ENCODE peak calls at places on chromosomes 11 and 22, in four cellular contexts. One of them, this sample, is unnamed. For H3K27me3, the result is how much of the 10 kb centered on the place peaks cover.

GRCh38 chr11:134544095-134544815 is 132.2 kb upstream of the B3GAT1 start:
- DNase-seq in fibroblast of lung: no peak
- DNase-seq in uterus: no peak
- DNase-seq in PC-9: no peak
- DNase-seq in this sample: no peak

GRCh38 chr11:65585396-65586246 is 9.8 kb downstream of the EHBP1L1 start:
- DNase-seq in PC-9: no peak
- DNase-seq in fibroblast of lung: no peak
- DNase-seq in uterus: no peak
- DNase-seq in this sample: no peak

GRCh38 chr11:100646545-100646944 is 40.5 kb upstream of the ARHGAP42 start:
- DNase-seq in fibroblast of lung: no peak
- DNase-seq in uterus: no peak
- DNase-seq in PC-9: no peak
- DNase-seq in this sample: no peak

GRCh38 chr11:120295110-120295509 is 30.0 kb upstream of the TLCD5 start:
- DNase-seq in PC-9: peak
- DNase-seq in fibroblast of lung: peak
- DNase-seq in uterus: no peak
- DNase-seq in this sample: no peak

GRCh38 chr11:20451568-20451967 is 64.1 kb downstream of the PRMT3 start:
- DNase-seq in PC-9: no peak
- DNase-seq in uterus: no peak
- DNase-seq in fibroblast of lung: no peak
- DNase-seq in this sample: no peak

GRCh38 chr11:65378208-65378927 is 4.1 kb downstream of the SLC25A45 start:
- DNase-seq in PC-9: no peak
- DNase-seq in uterus: no peak
- DNase-seq in fibroblast of lung: no peak
- DNase-seq in this sample: no peak

GRCh38 chr11:22926341-22926740 is 66.1 kb upstream of the CCDC179 start:
- DNase-seq in fibroblast of lung: no peak
- DNase-seq in uterus: no peak
- DNase-seq in PC-9: no peak
- DNase-seq in this sample: no peak

GRCh38 chr11:79098096-79098495 is 342.7 kb downstream of the TENM4 start:
- DNase-seq in uterus: no peak
- DNase-seq in PC-9: no peak
- DNase-seq in fibroblast of lung: no peak
- DNase-seq in this sample: no peak

GRCh38 chr11:112186304-112186703 is 11.0 kb downstream of the BCO2 start:
- DNase-seq in fibroblast of lung: no peak
- DNase-seq in uterus: no peak
- DNase-seq in PC-9: peak
- DNase-seq in this sample: no peak

GRCh38 chr11:34860518-34860917 is 55.7 kb downstream of the APIP start:
- DNase-seq in uterus: no peak
- DNase-seq in fibroblast of lung: no peak
- DNase-seq in PC-9: no peak
- DNase-seq in this sample: no peak

GRCh38 chr11:108498046-108498815 is at the start of gene POGLUT3:
- DNase-seq in fibroblast of lung: peak
- DNase-seq in uterus: peak
- DNase-seq in PC-9: no peak
- DNase-seq in this sample: peak

GRCh38 chr11:62295504-62295903 is 3.4 kb downstream of the SCGB1D4 start:
- DNase-seq in fibroblast of lung: peak
- DNase-seq in uterus: no peak
- DNase-seq in PC-9: no peak
- DNase-seq in this sample: no peak

GRCh38 chr11:65896009-65896999 is 3.9 kb downstream of the FOSL1 start:
- DNase-seq in fibroblast of lung: no peak
- DNase-seq in PC-9: no peak
- DNase-seq in uterus: no peak
- DNase-seq in this sample: peak

GRCh38 chr22:48506506-48507145 is 1321.0 kb downstream of the BRD1 start:
- DNase-seq in uterus: no peak
- DNase-seq in PC-9: no peak
- DNase-seq in fibroblast of lung: no peak
- DNase-seq in this sample: no peak
- H3K27me3 ChIP-seq in uterus: under half
- H3K27me3 ChIP-seq in PC-9: half or more
- H3K27me3 ChIP-seq in fibroblast of lung: under half
- H3K27me3 ChIP-seq in this sample: under half

GRCh38 chr11:96391698-96392307 is 2.0 kb downstream of the JRKL start:
- DNase-seq in PC-9: no peak
- DNase-seq in uterus: no peak
- DNase-seq in fibroblast of lung: no peak
- DNase-seq in this sample: no peak
- TF ChIP-seq CTCF in PC-9: no peak
- TF ChIP-seq CTCF in uterus: no peak
- TF ChIP-seq CTCF in fibroblast of lung: no peak
- TF ChIP-seq CTCF in this sample: no peak

GRCh38 chr11:553083-553948 is 7.2 kb downstream of the LMNTD2 start:
- DNase-seq in uterus: no peak
- DNase-seq in PC-9: no peak
- DNase-seq in fibroblast of lung: no peak
- DNase-seq in this sample: no peak
- H3K27me3 ChIP-seq in uterus: under half
- H3K27me3 ChIP-seq in PC-9: under half
- H3K27me3 ChIP-seq in fibroblast of lung: under half
- H3K27me3 ChIP-seq in this sample: half or more

GRCh38 chr11:121864660-121865059 is 251.4 kb downstream of the BLID start:
- DNase-seq in PC-9: no peak
- DNase-seq in fibroblast of lung: no peak
- DNase-seq in uterus: no peak
- DNase-seq in this sample: no peak
- TF ChIP-seq CTCF in PC-9: no peak
- TF ChIP-seq CTCF in fibroblast of lung: no peak
- TF ChIP-seq CTCF in uterus: no peak
- TF ChIP-seq CTCF in this sample: no peak